ENCODE peak calls at places on chromosomes 13 and 19, in five cellular contexts. P is stimulated activated CD8-positive, alpha-beta memory T cell treated with anti-CD3 and anti-CD28 coated beads, Interleukin-4, amount 100 ng/mL, for 4 hours; T is NCI-H2171; B is adrenal gland; J is glutamatergic neuron. F is an unnamed sample.

GRCh38 chr19:48660854-48661731 is 11.7 kb downstream of the NTN5 start:
- DNase-seq in J (peak; percentile 58), P (peak; percentile 56), T (no peak), B (peak; percentile 84), F (peak; percentile 89)

GRCh38 chr13:99295488-99296252 is 11.5 kb downstream of the GPR183 start:
- DNase-seq in T (no peak), J (no peak), B (no peak), P (no peak), F (no peak)

GRCh38 chr19:42052241-42052863 is 17.7 kb downstream of the GRIK5 start:
- DNase-seq in P (no peak), T (peak; percentile 88), J (peak; percentile 85), B (no peak), F (no peak)

GRCh38 chr13:75995966-75996365 is 359.8 kb downstream of the LMO7 start:
- DNase-seq in B (no peak), P (no peak), J (no peak), T (no peak), F (no peak)

GRCh38 chr13:112901951-112902651 is 66.9 kb upstream of the MCF2L start:
- DNase-seq in B (no peak), J (no peak), T (no peak), P (no peak), F (no peak)

GRCh38 chr19:49844138-49844740 is 6.7 kb upstream of the PTOV1 start:
- DNase-seq in P (no peak), T (no peak), J (no peak), B (no peak), F (no peak)

GRCh38 chr19:1901940-1902404 is 3.2 kb upstream of the ADAT3 start:
- DNase-seq in T (no peak), B (no peak), P (no peak), J (no peak), F (no peak)

GRCh38 chr13:93180376-93180966 is 46.1 kb upstream of the GPC6 start:
- DNase-seq in J (no peak), B (no peak), P (no peak), T (no peak), F (no peak)

GRCh38 chr19:19403373-19403901 is 2.0 kb upstream of the GATAD2A start:
- DNase-seq in P (no peak), J (no peak), T (no peak), B (no peak), F (peak; percentile 45)

GRCh38 chr13:22483276-22483675 is 697.5 kb upstream of the SGCG start:
- DNase-seq in B (no peak), J (no peak), T (no peak), P (no peak), F (no peak)

GRCh38 chr19:16654151-16654550 is 5.8 kb downstream of the SMIM7 start:
- DNase-seq in J (no peak), P (no peak), B (no peak), T (no peak), F (no peak)

GRCh38 chr13:40780822-40781401 is 8.5 kb upstream of the SLC25A15 start:
- DNase-seq in J (no peak), P (no peak), B (no peak), T (no peak), F (no peak)

GRCh38 chr19:13995017-13995728 is 10.9 kb downstream of the RFX1 start:
- DNase-seq in P (no peak), J (no peak), T (peak; percentile 52), B (no peak), F (no peak)

GRCh38 chr13:70923863-70924752 is 815.9 kb upstream of the KLHL1 start:
- DNase-seq in B (no peak), J (no peak), P (no peak), T (no peak), F (no peak)

GRCh38 chr19:33040994-33041827 is 23.5 kb downstream of the RHPN2 start:
- DNase-seq in T (no peak), P (no peak), B (no peak), J (no peak), F (no peak)

GRCh38 chr13:24747248-24748151 is 16.5 kb upstream of the RNF17 start:
- DNase-seq in P (no peak), T (peak; percentile 23), B (no peak), J (peak; percentile 65), F (peak; percentile 50)

GRCh38 chr19:14943601-14944000 is 2.3 kb downstream of the OR7C2 start:
- DNase-seq in T (no peak), B (no peak), J (no peak), P (no peak), F (no peak)

GRCh38 chr13:113187263-113187669 is 21.2 kb downstream of the PCID2 start:
- DNase-seq in J (peak; percentile 48), P (peak; percentile 31), B (peak; percentile 88), T (no peak), F (peak; percentile 76)

GRCh38 chr19:40221858-40222619 is 3.9 kb upstream of the TTC9B start:
- DNase-seq in J (peak; percentile 78), B (peak; percentile 79), P (peak; percentile 49), T (peak; percentile 35), F (peak; percentile 81)

GRCh38 chr19:31676271-31677004 is 327.2 kb upstream of the TSHZ3 start:
- DNase-seq in B (peak; percentile 30), J (no peak), P (no peak), T (no peak), F (peak; percentile 2)

GRCh38 chr19:3062165-3063105 is at the start of gene TLE5:
- DNase-seq in J (peak; percentile 59), P (no peak), B (peak; percentile 81), T (peak; percentile 53), F (peak; percentile 65)

GRCh38 chr13:78160793-78161192 is 242.2 kb upstream of the EDNRB start:
- DNase-seq in T (no peak), J (no peak), P (no peak), B (no peak), F (no peak)

GRCh38 chr13:37495046-37495445 is 103.5 kb downstream of the POSTN start:
- DNase-seq in J (no peak), T (no peak), B (no peak), P (no peak), F (no peak)

GRCh38 chr19:43656436-43656835 is 13.5 kb downstream of the PLAUR start:
- DNase-seq in J (no peak), T (no peak), P (no peak), B (no peak), F (no peak)

GRCh38 chr13:46119883-46120614 is 15.2 kb upstream of the CPB2 start:
- DNase-seq in J (no peak), P (no peak), T (no peak), B (peak; percentile 24), F (no peak)

GRCh38 chr19:32230441-32230840 is 115.0 kb upstream of the ZNF507 start:
- DNase-seq in T (no peak), J (no peak), P (no peak), B (no peak), F (no peak)

GRCh38 chr19:31232220-31232619 is 117.0 kb downstream of the TSHZ3 start:
- DNase-seq in B (no peak), T (no peak), J (no peak), P (no peak), F (no peak)

GRCh38 chr13:105336706-105337582 is 1198.5 kb downstream of the EFNB2 start:
- DNase-seq in B (no peak), J (no peak), P (no peak), T (no peak), F (no peak)

GRCh38 chr13:24618219-24618955 is 61.8 kb upstream of the ATP12A start:
- DNase-seq in P (peak; percentile 20), B (no peak), T (no peak), J (no peak), F (peak; percentile 96)

GRCh38 chr13:49495783-49496762 is at the start of gene PHF11:
- DNase-seq in T (no peak), P (peak; percentile 69), J (peak; percentile 46), B (peak; percentile 79), F (peak; percentile 94)

GRCh38 chr13:113625965-113626661 is 31.9 kb downstream of the ATP4B start:
- DNase-seq in J (peak; percentile 14), T (no peak), B (no peak), P (no peak), F (no peak)

GRCh38 chr13:53694814-53695533 is 666.4 kb downstream of the OLFM4 start:
- DNase-seq in B (no peak), P (no peak), T (no peak), J (no peak), F (no peak)

F was measured in activated CD8-positive, alpha-beta T cell treated with anti-CD3 and anti-CD28 coated beads for 36 hours.